ENCODE peak calls at places on chromosomes 5 and 9, in six cellular contexts. C is fibroblast of the aortic adventitia; I is OCI-LY7; D is naive thymus-derived CD4-positive, alpha-beta T cell; R is NCI-H1417; E is stomach. H is an unnamed sample.

GRCh38 chr5:150109921-150110320 is 23.6 kb upstream of the CSF1R start:
- DNase-seq in C (no peak), I (no peak), D (no peak), R (no peak), E (no peak), H (no peak)

GRCh38 chr9:130407916-130408659 is 36.7 kb upstream of the ASS1 start:
- DNase-seq in C (no peak), I (no peak), D (no peak), R (no peak), E (no peak), H (no peak)

GRCh38 chr5:54454602-54455001 is 897 bp upstream of the HSPB3 start:
- DNase-seq in C (no peak), I (no peak), D (no peak), R (no peak), E (no peak), H (no peak)

GRCh38 chr9:89359636-89360315 is 41.5 kb downstream of the SECISBP2 start:
- DNase-seq in C (peak; percentile 27), I (no peak), D (no peak), R (no peak), E (no peak), H (no peak)

GRCh38 chr5:139633295-139634027 is 14.7 kb upstream of the CXXC5 start:
- DNase-seq in C (peak; percentile 78), I (peak; percentile 82), D (peak; percentile 62), R (peak; percentile 48), E (peak; percentile 71), H (peak; percentile 86)

GRCh38 chr5:63025679-63026078 is 447.1 kb downstream of the LRRC70 start:
- DNase-seq in C (no peak), I (no peak), D (no peak), R (no peak), E (no peak), H (no peak)

GRCh38 chr5:145557345-145557744 is 277.8 kb downstream of the PRELID2 start:
- DNase-seq in C (no peak), I (no peak), D (no peak), R (no peak), E (no peak), H (no peak)

GRCh38 chr5:132000677-132001453 is 10.6 kb downstream of the ACSL6 start:
- DNase-seq in C (no peak), I (no peak), D (peak; percentile 56), R (no peak), E (no peak), H (no peak)

GRCh38 chr9:130243015-130243881 is 22.3 kb upstream of the HMCN2 start:
- DNase-seq in C (peak; percentile 50), I (peak; percentile 82), D (peak; percentile 77), R (peak; percentile 73), E (peak; percentile 82), H (peak; percentile 87)

GRCh38 chr5:1466631-1467265 is 21.5 kb upstream of the SLC6A3 start:
- DNase-seq in C (no peak), I (no peak), D (no peak), R (no peak), E (no peak), H (no peak)

GRCh38 chr5:137497396-137498290 is 1.5 kb downstream of the SPOCK1 start:
- DNase-seq in C (no peak), I (no peak), D (no peak), R (peak; percentile 17), E (no peak), H (peak; percentile 15)

H was measured in retina.